ENCODE peak calls at places on chromosomes 6 and 20, in ten cellular contexts. D is stimulated activated naive CD8-positive, alpha-beta T cell treated with anti-CD3 and anti-CD28 coated beads, Interleukin-15, amount 100 ng/mL, for 72 hours; J is posterior cingulate gyrus; R is AG08396; Y is CD8-positive, alpha-beta memory T cell; W is activated T-cell treated with anti-CD3 and anti-CD28 coated beads for 1 hour; S is AML-193; U is anterior cingulate cortex; M is stimulated activated CD4-positive, alpha-beta T cell treated with anti-CD3 and anti-CD28 coated beads, TNF-alpha, amount 100 ng/mL, for 1 hour; A is mucosa of gallbladder. G is an unnamed sample.

GRCh38 chr20:34037767-34038166 is 44.1 kb downstream of the RALY start:
- DNase-seq in D (no peak), J (no peak), R (peak), Y (no peak), W (no peak), S (no peak), U (no peak), M (no peak), A (peak), G (no peak)

GRCh38 chr20:53623454-53624206 is 30.0 kb upstream of the ZNF217 start:
- DNase-seq in D (no peak), J (no peak), R (peak), Y (no peak), W (no peak), S (peak), U (no peak), M (no peak), A (peak), G (peak)

GRCh38 chr6:31010393-31011060 is at the start of gene MUC22:
- DNase-seq in D (no peak), J (no peak), R (peak), Y (no peak), W (no peak), S (no peak), U (no peak), M (no peak), A (no peak), G (peak)

GRCh38 chr20:10219452-10219791 is 792 bp downstream of the SNAP25 start:
- DNase-seq in D (peak), J (peak), R (peak), Y (peak), W (peak), S (no peak), U (peak), M (peak), A (peak), G (peak)

GRCh38 chr6:156282087-156282486 is 495.1 kb upstream of the ARID1B start:
- DNase-seq in D (no peak), J (no peak), R (no peak), Y (no peak), W (no peak), S (no peak), U (no peak), M (no peak), A (no peak), G (no peak)

GRCh38 chr6:27547157-27548075 is 74.5 kb upstream of the ZNF184 start:
- DNase-seq in D (peak), J (no peak), R (peak), Y (no peak), W (no peak), S (no peak), U (no peak), M (no peak), A (no peak), G (peak)

GRCh38 chr6:7137335-7138106 is 29.8 kb downstream of the RREB1 start:
- DNase-seq in D (peak), J (no peak), R (peak), Y (peak), W (peak), S (no peak), U (no peak), M (peak), A (no peak), G (peak)

GRCh38 chr6:25202505-25202904 is 76.7 kb upstream of the CARMIL1 start:
- DNase-seq in D (no peak), J (no peak), R (peak), Y (no peak), W (no peak), S (no peak), U (no peak), M (no peak), A (no peak), G (peak)

GRCh38 chr20:41287327-41287726 is 30.2 kb downstream of the ZHX3 start:
- DNase-seq in D (no peak), J (no peak), R (peak), Y (no peak), W (no peak), S (no peak), U (no peak), M (no peak), A (no peak), G (peak)

GRCh38 chr6:169921853-169922779 is 170.7 kb downstream of the ERMARD start:
- DNase-seq in D (peak), J (no peak), R (no peak), Y (no peak), W (no peak), S (no peak), U (no peak), M (no peak), A (no peak), G (no peak)

GRCh38 chr6:166955121-166955864 is 1.1 kb downstream of the RNASET2 start:
- DNase-seq in D (peak), J (no peak), R (no peak), Y (no peak), W (no peak), S (peak), U (no peak), M (no peak), A (no peak), G (no peak)

GRCh38 chr20:50798650-50799049 is 3.8 kb downstream of the BCAS4 start:
- DNase-seq in D (no peak), J (no peak), R (no peak), Y (no peak), W (no peak), S (no peak), U (no peak), M (no peak), A (no peak), G (peak)

GRCh38 chr6:167499161-167499660 is 174.3 kb downstream of the TTLL2 start:
- DNase-seq in D (no peak), J (no peak), R (no peak), Y (no peak), W (no peak), S (no peak), U (no peak), M (no peak), A (peak), G (no peak)

GRCh38 chr6:157593596-157593995 is 212.6 kb downstream of the ZDHHC14 start:
- DNase-seq in D (no peak), J (no peak), R (no peak), Y (no peak), W (no peak), S (no peak), U (no peak), M (no peak), A (no peak), G (no peak)

GRCh38 chr6:127069659-127070279 is 48.7 kb upstream of the RSPO3 start:
- DNase-seq in D (no peak), J (no peak), R (peak), Y (no peak), W (no peak), S (peak), U (no peak), M (no peak), A (no peak), G (peak)

GRCh38 chr6:44512868-44513641 is 125.5 kb downstream of the CDC5L start:
- DNase-seq in D (no peak), J (no peak), R (peak), Y (no peak), W (no peak), S (no peak), U (no peak), M (no peak), A (no peak), G (peak)

GRCh38 chr20:3071610-3072529 is at the start of gene OXT:
- DNase-seq in D (peak), J (no peak), R (no peak), Y (peak), W (peak), S (no peak), U (no peak), M (peak), A (no peak), G (peak)

GRCh38 chr6:117555262-117555849 is 47.0 kb downstream of the GOPC start:
- DNase-seq in D (no peak), J (no peak), R (no peak), Y (no peak), W (no peak), S (no peak), U (no peak), M (no peak), A (no peak), G (no peak)

GRCh38 chr6:168407842-168408241 is 33.1 kb upstream of the SMOC2 start:
- DNase-seq in D (no peak), J (no peak), R (no peak), Y (no peak), W (no peak), S (no peak), U (no peak), M (no peak), A (no peak), G (no peak)

GRCh38 chr6:81838031-81838430 is 85.5 kb upstream of the TENT5A start:
- DNase-seq in D (no peak), J (no peak), R (no peak), Y (no peak), W (no peak), S (no peak), U (no peak), M (no peak), A (peak), G (no peak)

GRCh38 chr6:166330612-166331011 is 11.7 kb downstream of the SFT2D1 start:
- DNase-seq in D (no peak), J (peak), R (peak), Y (no peak), W (no peak), S (no peak), U (no peak), M (no peak), A (peak), G (no peak)

GRCh38 chr6:155313602-155314091 is 637 bp downstream of the TFB1M start:
- DNase-seq in D (no peak), J (no peak), R (no peak), Y (no peak), W (no peak), S (peak), U (no peak), M (no peak), A (no peak), G (peak)

GRCh38 chr6:155985660-155986138 is 530.1 kb upstream of the NOX3 start:
- DNase-seq in D (no peak), J (no peak), R (no peak), Y (no peak), W (no peak), S (no peak), U (peak), M (no peak), A (no peak), G (no peak)